ENCODE peak calls at places on chromosomes 2 and 18, in four cellular contexts. B is D341Med, L is stomach, C is PC-9. V is an unnamed sample.

GRCh38 chr2:165558832-165559231 is 89.3 kb downstream of the CSRNP3 start:
- DNase-seq in B (no peak), L (no peak), C (no peak), V (no peak)

GRCh38 chr2:177808984-177809809 is 263.4 kb downstream of the PDE11A start:
- DNase-seq in L (no peak), B (no peak), C (no peak), V (no peak)

GRCh38 chr2:172639823-172640222 is 83.9 kb downstream of the PDK1 start:
- DNase-seq in B (no peak), C (peak; percentile 97), L (no peak), V (no peak)

GRCh38 chr2:233091595-233092375 is 31.6 kb downstream of the INPP5D start:
- DNase-seq in C (no peak), L (peak; percentile 14), B (no peak), V (no peak)

GRCh38 chr2:45669109-45669508 is 17.6 kb downstream of the PRKCE start:
- DNase-seq in L (no peak), C (no peak), B (no peak), V (no peak)

GRCh38 chr2:109376115-109376514 is 237.7 kb downstream of the SEPTIN10 start:
- DNase-seq in C (peak; percentile 40), L (peak; percentile 23), B (no peak), V (peak; percentile 25)

GRCh38 chr2:28449489-28450395 is 46.1 kb upstream of the PLB1 start:
- DNase-seq in L (no peak), C (peak; percentile 71), B (no peak), V (no peak)

GRCh38 chr2:68417931-68418330 is 49.2 kb downstream of the FBXO48 start:
- DNase-seq in L (no peak), B (no peak), C (no peak), V (no peak)

GRCh38 chr2:66596229-66596628 is 161.3 kb downstream of the MEIS1 start:
- DNase-seq in C (no peak), L (no peak), B (no peak), V (no peak)

GRCh38 chr2:74554821-74555531 is 456 bp downstream of the DOK1 start:
- DNase-seq in L (peak; percentile 66), C (no peak), B (peak; percentile 47), V (peak; percentile 74)

GRCh38 chr2:174325932-174326879 is 8.5 kb upstream of the SP9 start:
- DNase-seq in L (no peak), B (no peak), C (no peak), V (no peak)

GRCh38 chr18:76449110-76449453 is 46.0 kb downstream of the ZNF516 start:
- DNase-seq in C (no peak), B (no peak), L (no peak), V (no peak)

GRCh38 chr2:102841107-102841840 is 79.4 kb downstream of the TMEM182 start:
- DNase-seq in L (peak; percentile 41), B (peak; percentile 71), C (no peak), V (peak; percentile 53)

GRCh38 chr2:128309341-128310093 is 9.2 kb downstream of the HS6ST1 start:
- DNase-seq in C (no peak), B (no peak), L (peak; percentile 61), V (peak; percentile 57)

GRCh38 chr2:29238497-29238896 is 123.3 kb downstream of the CLIP4 start:
- DNase-seq in B (peak; percentile 71), C (no peak), L (no peak), V (no peak)

GRCh38 chr18:2881490-2882195 is 34.8 kb downstream of the EMILIN2 start:
- DNase-seq in C (no peak), B (no peak), L (no peak), V (no peak)

GRCh38 chr2:160477032-160477431 is 16.6 kb downstream of the RBMS1 start:
- DNase-seq in L (no peak), C (no peak), B (no peak), V (no peak)

GRCh38 chr2:230643576-230644291 is 68.9 kb upstream of the CAB39 start:
- DNase-seq in C (no peak), B (no peak), L (peak; percentile 38), V (no peak)

GRCh38 chr2:219111375-219112069 is 49.1 kb downstream of the NHEJ1 start:
- DNase-seq in C (no peak), B (no peak), L (peak; percentile 40), V (peak; percentile 75)

GRCh38 chr2:177165731-177166711 is 46.6 kb upstream of the HNRNPA3 start:
- DNase-seq in B (no peak), L (no peak), C (peak; percentile 64), V (peak; percentile 50)

GRCh38 chr2:67565761-67566160 is 168.6 kb downstream of the ETAA1 start:
- DNase-seq in C (no peak), B (no peak), L (peak; percentile 51), V (no peak)

GRCh38 chr2:121358291-121358690 is 73.3 kb upstream of the TFCP2L1 start:
- DNase-seq in B (no peak), L (no peak), C (no peak), V (no peak)

GRCh38 chr18:46283268-46283667 is 179.1 kb downstream of the HAUS1 start:
- DNase-seq in C (no peak), B (no peak), L (no peak), V (no peak)

GRCh38 chr18:45359275-45360009 is 255.8 kb upstream of the SLC14A2 start:
- DNase-seq in L (peak; percentile 61), C (peak; percentile 78), B (no peak), V (peak; percentile 73)

GRCh38 chr18:36078751-36079529 is 11.6 kb upstream of the RPRD1A start:
- DNase-seq in B (no peak), L (no peak), C (no peak), V (no peak)

GRCh38 chr18:26566874-26567273 is 18.5 kb upstream of the KCTD1 start:
- DNase-seq in L (no peak), C (no peak), B (no peak), V (no peak)

GRCh38 chr2:47519147-47519537 is 116.2 kb downstream of the MSH2 start:
- DNase-seq in L (no peak), C (no peak), B (no peak), V (no peak)

GRCh38 chr2:156818944-156819343 is 382.8 kb downstream of the GPD2 start:
- DNase-seq in L (no peak), B (no peak), C (no peak), V (no peak)

GRCh38 chr2:240453461-240454030 is 18.1 kb downstream of the GPC1 start:
- DNase-seq in C (no peak), B (no peak), L (no peak), V (no peak)

GRCh38 chr2:221629478-221629877 is 57.4 kb upstream of the EPHA4 start:
- DNase-seq in B (no peak), C (peak; percentile 82), L (no peak), V (no peak)

GRCh38 chr2:19120941-19121750 is 237.3 kb downstream of the OSR1 start:
- DNase-seq in C (peak; percentile 80), B (no peak), L (no peak), V (no peak)

GRCh38 chr2:23509593-23510295 is 124.8 kb downstream of the KLHL29 start:
- DNase-seq in B (peak; percentile 67), C (no peak), L (no peak), V (no peak)

GRCh38 chr18:40414155-40414754 is 1540.8 kb upstream of the PIK3C3 start:
- DNase-seq in C (peak; percentile 35), B (no peak), L (no peak), V (no peak)

GRCh38 chr2:216710531-216711282 is 15.4 kb upstream of the IGFBP5 start:
- DNase-seq in B (no peak), C (no peak), L (no peak), V (no peak)

GRCh38 chr2:207683879-207684627 is 27.4 kb upstream of the CCNYL1 start:
- DNase-seq in B (no peak), L (no peak), C (peak; percentile 96), V (peak; percentile 36)

GRCh38 chr2:129727286-129727685 is 252.2 kb upstream of the RAB6C start:
- DNase-seq in C (no peak), L (no peak), B (no peak), V (no peak)

GRCh38 chr18:64019922-64020756 is 50.3 kb downstream of the SERPINB8 start:
- DNase-seq in B (no peak), L (no peak), C (no peak), V (no peak)

GRCh38 chr18:70194227-70194890 is 11.1 kb downstream of the RTTN start:
- DNase-seq in B (no peak), L (no peak), C (no peak), V (no peak)

GRCh38 chr2:139165041-139165440 is 384.9 kb upstream of the NXPH2 start:
- DNase-seq in L (no peak), B (no peak), C (no peak), V (no peak)

GRCh38 chr2:55048514-55048924 is 1.7 kb downstream of the RTN4 start:
- DNase-seq in C (no peak), B (no peak), L (no peak), V (peak; percentile 67)

V was measured in colonic mucosa.